ENCODE peak calls at places on chromosome 1, in seven cellular contexts. M is heart right ventricle, O is heart left ventricle, L is tibial nerve, C is RWPE2, D is psoas muscle, F is spleen. I is an unnamed sample.

GRCh38 chr1:161180643-161181042 is 3.3 kb upstream of the B4GALT3 start:
- DNase-seq in F (no peak), L (no peak), D (no peak), M (no peak), C (no peak), O (no peak), I (no peak)

GRCh38 chr1:29650476-29650875 is 414.2 kb downstream of the PTPRU start:
- DNase-seq in O (no peak), M (no peak), L (no peak), F (no peak), C (no peak), D (no peak), I (no peak)

GRCh38 chr1:187960125-187960638 is 1131.4 kb downstream of the PLA2G4A start:
- DNase-seq in O (no peak), D (no peak), L (no peak), M (no peak), C (no peak), F (no peak), I (no peak)

GRCh38 chr1:149936992-149937705 is 470 bp upstream of the MTMR11 start:
- DNase-seq in L (no peak), D (no peak), M (no peak), C (peak; percentile 82), O (no peak), F (no peak), I (peak; percentile 40)

GRCh38 chr1:93904228-93904627 is 5.0 kb downstream of the GCLM start:
- DNase-seq in F (no peak), D (no peak), L (no peak), C (no peak), M (no peak), O (no peak), I (no peak)

GRCh38 chr1:244896550-244896949 is 32.2 kb upstream of the HNRNPU start:
- DNase-seq in M (no peak), O (no peak), F (no peak), D (no peak), L (no peak), C (no peak), I (no peak)

GRCh38 chr1:87706779-87707228 is 378.1 kb downstream of the LMO4 start:
- DNase-seq in C (no peak), O (no peak), D (no peak), L (no peak), F (no peak), M (no peak), I (no peak)

GRCh38 chr1:223123238-223123976 is 19.6 kb downstream of the TLR5 start:
- DNase-seq in C (no peak), L (peak; percentile 73), D (peak; percentile 69), M (peak; percentile 54), F (peak; percentile 91), O (peak; percentile 71), I (no peak)

GRCh38 chr1:19156676-19157075 is 53.4 kb downstream of the UBR4 start:
- DNase-seq in L (peak; percentile 42), F (no peak), O (peak; percentile 64), C (no peak), M (no peak), D (no peak), I (no peak)

GRCh38 chr1:236759252-236759859 is 35.7 kb upstream of the MTR start:
- DNase-seq in D (no peak), F (no peak), C (no peak), O (no peak), M (no peak), L (no peak), I (no peak)

GRCh38 chr1:205840524-205840923 is 9.4 kb downstream of the PM20D1 start:
- DNase-seq in C (no peak), M (no peak), D (no peak), L (no peak), F (no peak), O (no peak), I (no peak)

GRCh38 chr1:11414921-11415538 is 63.9 kb upstream of the DISP3 start:
- DNase-seq in M (no peak), O (no peak), L (no peak), F (no peak), D (no peak), C (no peak), I (no peak)

GRCh38 chr1:173161510-173162221 is 45.5 kb downstream of the TNFSF4 start:
- DNase-seq in L (no peak), O (no peak), F (no peak), D (no peak), M (no peak), C (no peak), I (no peak)

GRCh38 chr1:118097622-118098348 is 87.2 kb downstream of the SPAG17 start:
- DNase-seq in D (no peak), F (no peak), O (no peak), C (no peak), M (no peak), L (no peak), I (no peak)

GRCh38 chr1:13702425-13703127 is 2.6 kb downstream of the PRDM2 start:
- DNase-seq in F (peak; percentile 86), M (no peak), O (no peak), D (no peak), C (no peak), L (no peak), I (no peak)

GRCh38 chr1:13699936-13700520 is at the start of gene PRDM2:
- DNase-seq in M (peak; percentile 61), F (peak; percentile 93), D (peak; percentile 72), C (no peak), O (peak; percentile 52), L (no peak), I (peak; percentile 29)

GRCh38 chr1:13700521-13701273 is 709 bp downstream of the PRDM2 start:
- DNase-seq in L (peak; percentile 44), F (peak; percentile 89), C (no peak), M (peak; percentile 41), D (peak; percentile 67), O (peak; percentile 52), I (peak; percentile 25)

GRCh38 chr1:13699510-13699909 is 478 bp upstream of the PRDM2 start:
- DNase-seq in D (no peak), O (peak; percentile 33), L (no peak), C (no peak), F (peak; percentile 79), M (no peak), I (no peak)

DNA sequence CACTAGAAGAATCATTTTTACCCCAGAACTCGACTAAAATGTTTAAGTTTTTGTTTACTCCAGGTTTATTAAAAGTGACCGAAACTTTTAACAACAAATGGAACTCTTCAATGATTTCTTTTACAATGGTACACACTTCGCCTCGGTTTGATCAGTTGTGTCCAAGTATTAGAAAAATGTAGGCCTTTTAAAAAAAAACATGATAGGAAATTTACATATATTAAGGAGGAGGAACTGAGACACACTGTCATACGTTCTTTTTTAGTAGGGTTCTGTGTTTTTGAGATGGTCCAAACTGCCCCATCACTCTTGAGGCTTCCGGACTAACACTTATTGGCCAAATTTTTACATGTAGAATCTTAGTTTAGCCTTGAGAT is 1.3 kb downstream of the PRDM2 start:
- DNase-seq in M (no peak), C (no peak), F (no peak), L (no peak), O (no peak), D (no peak), I (no peak)
- H3K4me1 ChIP-seq in M (peaks cover 4% of the 10 kb centered on the region), C (peaks cover 3% of the 10 kb centered on the region), F (peaks cover 9% of the 10 kb centered on the region), L (peaks cover 13% of the 10 kb centered on the region), O (peaks cover 6% of the 10 kb centered on the region), D (peaks cover 7% of the 10 kb centered on the region), I (peaks cover 4% of the 10 kb centered on the region)

DNA sequence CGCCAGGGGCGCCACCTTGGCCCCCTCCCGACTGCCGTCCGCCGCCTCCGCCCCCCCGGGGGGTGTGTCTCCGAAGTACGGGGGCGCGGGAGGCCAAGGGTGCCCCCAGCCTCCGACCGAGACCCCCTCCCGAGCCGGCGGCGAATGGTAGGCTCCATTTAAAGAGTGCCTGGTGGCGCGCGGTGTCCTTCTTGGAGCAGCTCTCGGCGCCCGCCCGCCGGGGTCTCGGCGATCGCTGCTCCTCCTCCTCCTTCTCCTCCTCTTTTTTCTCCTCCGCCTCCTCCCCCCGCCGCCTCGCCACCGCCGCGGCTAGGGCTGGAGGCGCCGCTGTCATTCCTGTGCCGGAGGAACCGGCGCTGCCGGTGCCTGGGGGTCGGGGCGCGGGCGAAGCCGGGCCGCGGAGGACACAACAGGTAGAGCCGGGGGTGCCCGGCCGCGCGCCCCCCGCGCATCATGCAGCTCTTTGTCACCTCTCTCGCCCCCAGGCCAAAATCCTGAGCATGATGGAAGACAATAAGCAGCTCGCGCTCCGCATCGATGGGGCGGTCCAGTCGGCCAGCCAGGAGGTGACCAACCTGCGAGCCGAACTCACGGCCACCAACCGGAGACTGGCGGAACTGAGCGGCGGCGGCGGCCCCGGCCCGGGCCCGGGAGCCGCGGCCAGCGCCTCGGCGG is at the start of gene KAZN:
- DNase-seq in D (no peak), O (no peak), L (no peak), M (peak; percentile 15), F (no peak), C (no peak), I (no peak)
- H3K4me3 ChIP-seq in D (peak within 1 kb of the TSS; percentile 47), O (peak within 1 kb of the TSS; percentile 29), L (peak within 1 kb of the TSS; percentile 20), M (peak within 1 kb of the TSS; percentile 45), F (peak within 1 kb of the TSS; percentile 39), C (peak within 1 kb of the TSS; percentile 32), I (peak within 1 kb of the TSS; percentile 36)

GRCh38 chr1:199561334-199561733 is 466.2 kb upstream of the NR5A2 start:
- DNase-seq in O (no peak), D (no peak), C (no peak), L (no peak), M (no peak), F (no peak), I (no peak)
- TF ChIP-seq CTCF in O (no peak), D (no peak), C (no peak), L (no peak), M (no peak), F (no peak), I (no peak)

GRCh38 chr1:9842781-9843575 is 19.2 kb upstream of the CLSTN1 start:
- DNase-seq in D (no peak), F (peak; percentile 63), C (peak; percentile 51), O (no peak), L (no peak), M (peak; percentile 60), I (no peak)

GRCh38 chr1:9842073-9842711 is 18.4 kb upstream of the CLSTN1 start:
- DNase-seq in D (no peak), L (no peak), M (no peak), C (peak; percentile 57), O (no peak), F (peak; percentile 47), I (no peak)

GRCh38 chr1:9843576-9843945 is 19.8 kb upstream of the CLSTN1 start:
- DNase-seq in F (peak; percentile 68), D (no peak), L (no peak), C (peak; percentile 86), M (no peak), O (no peak), I (peak; percentile 11)

GRCh38 chr1:9840176-9840575 is 16.4 kb upstream of the CLSTN1 start:
- DNase-seq in O (no peak), F (peak; percentile 6), C (peak; percentile 46), D (no peak), L (no peak), M (no peak), I (no peak)

GRCh38 chr1:9841460-9841859 is 17.7 kb upstream of the CLSTN1 start:
- DNase-seq in L (no peak), M (no peak), O (no peak), C (peak; percentile 28), F (peak; percentile 23), D (no peak), I (no peak)
- H3K4me1 ChIP-seq in L (no peaks in the 10 kb centered on the region), M (peaks cover 25% of the 10 kb centered on the region), O (peaks cover 23% of the 10 kb centered on the region), C (peaks cover 48% of the 10 kb centered on the region), F (peaks cover 2% of the 10 kb centered on the region), D (no peaks in the 10 kb centered on the region), I (no peaks in the 10 kb centered on the region)

GRCh38 chr1:110390096-110390495 is 730 bp downstream of the SLC16A4 start:
- DNase-seq in L (peak; percentile 55), M (no peak), C (no peak), D (peak; percentile 58), O (peak; percentile 47), F (no peak), I (no peak)
- H3K4me3 ChIP-seq in L (peak overlapping the region; percentile 33), M (peak overlapping the region; percentile 44), C (no peak overlapping the region), D (peak overlapping the region; percentile 43), O (no peak overlapping the region), F (no peak overlapping the region), I (peak overlapping the region; percentile 20)

I was measured in gastrocnemius medialis.